ENCODE peak calls at places on chromosome X, in five cellular contexts. One of them, this sample, is unnamed.
A peak's percentile ranks its signal among the peaks of the same experiment; 100 is the strongest.

GRCh38 chrX:40922307-40922706 is 162.9 kb upstream of the USP9X start:
- DNase-seq in HCEC 1CT: peak; percentile 55
- DNase-seq in WTC11: peak; percentile 13
- DNase-seq in A549: peak; percentile 63
- DNase-seq in ACHN: peak; percentile 11
- DNase-seq in this sample: peak; percentile 88

GRCh38 chrX:134470013-134470412 is 10.0 kb downstream of the HPRT1 start:
- DNase-seq in HCEC 1CT: no peak
- DNase-seq in WTC11: no peak
- DNase-seq in A549: no peak
- DNase-seq in ACHN: no peak
- DNase-seq in this sample: no peak

GRCh38 chrX:48522291-48522690 is 683 bp downstream of the EBP start:
- DNase-seq in HCEC 1CT: no peak
- DNase-seq in WTC11: no peak
- DNase-seq in A549: no peak
- DNase-seq in ACHN: no peak
- DNase-seq in this sample: no peak

GRCh38 chrX:132704769-132705168 is 215.9 kb upstream of the MBNL3 start:
- DNase-seq in HCEC 1CT: no peak
- DNase-seq in WTC11: no peak
- DNase-seq in A549: no peak
- DNase-seq in ACHN: no peak
- DNase-seq in this sample: peak; percentile 30

GRCh38 chrX:79572566-79572965 is 205.4 kb upstream of the ITM2A start:
- DNase-seq in HCEC 1CT: no peak
- DNase-seq in WTC11: no peak
- DNase-seq in A549: no peak
- DNase-seq in ACHN: no peak
- DNase-seq in this sample: no peak

GRCh38 chrX:39112143-39112542 is 310.9 kb downstream of the MID1IP1 start:
- DNase-seq in HCEC 1CT: no peak
- DNase-seq in WTC11: no peak
- DNase-seq in A549: no peak
- DNase-seq in ACHN: no peak
- DNase-seq in this sample: no peak

GRCh38 chrX:39755152-39756032 is 342.4 kb downstream of the BCOR start:
- DNase-seq in HCEC 1CT: peak; percentile 84
- DNase-seq in WTC11: no peak
- DNase-seq in A549: peak; percentile 97
- DNase-seq in ACHN: peak; percentile 85
- DNase-seq in this sample: no peak

GRCh38 chrX:135410861-135411627 is 10.7 kb upstream of the SMIM10L2A start:
- DNase-seq in HCEC 1CT: no peak
- DNase-seq in WTC11: no peak
- DNase-seq in A549: no peak
- DNase-seq in ACHN: no peak
- DNase-seq in this sample: no peak

GRCh38 chrX:130628522-130628921 is 226.7 kb downstream of the RBMX2 start:
- DNase-seq in HCEC 1CT: no peak
- DNase-seq in WTC11: no peak
- DNase-seq in A549: no peak
- DNase-seq in ACHN: no peak
- DNase-seq in this sample: peak; percentile 37

GRCh38 chrX:139077303-139078131 is 366.0 kb upstream of the FGF13 start:
- DNase-seq in HCEC 1CT: peak; percentile 83
- DNase-seq in WTC11: no peak
- DNase-seq in A549: peak; percentile 2
- DNase-seq in ACHN: no peak
- DNase-seq in this sample: no peak

GRCh38 chrX:47234583-47234982 is 1.8 kb downstream of the USP11 start:
- DNase-seq in HCEC 1CT: peak; percentile 10
- DNase-seq in WTC11: no peak
- DNase-seq in A549: no peak
- DNase-seq in ACHN: no peak
- DNase-seq in this sample: no peak

GRCh38 chrX:24204331-24204730 is 54.8 kb downstream of the ZFX start:
- DNase-seq in HCEC 1CT: peak; percentile 62
- DNase-seq in WTC11: no peak
- DNase-seq in A549: no peak
- DNase-seq in ACHN: no peak
- DNase-seq in this sample: no peak

GRCh38 chrX:17377047-17377692 is 2.2 kb downstream of the NHS start:
- DNase-seq in HCEC 1CT: peak; percentile 36
- DNase-seq in WTC11: peak; percentile 45
- DNase-seq in A549: peak; percentile 86
- DNase-seq in ACHN: peak; percentile 73
- DNase-seq in this sample: peak; percentile 60

GRCh38 chrX:15723887-15724517 is 14.1 kb upstream of the CA5B start:
- DNase-seq in HCEC 1CT: no peak
- DNase-seq in WTC11: no peak
- DNase-seq in A549: no peak
- DNase-seq in ACHN: no peak
- DNase-seq in this sample: no peak

GRCh38 chrX:145630081-145630480 is 187.5 kb upstream of the SLITRK2 start:
- DNase-seq in HCEC 1CT: no peak
- DNase-seq in WTC11: no peak
- DNase-seq in A549: no peak
- DNase-seq in ACHN: no peak
- DNase-seq in this sample: no peak

GRCh38 chrX:132401935-132402334 is 86.9 kb downstream of the MBNL3 start:
- DNase-seq in HCEC 1CT: no peak
- DNase-seq in WTC11: no peak
- DNase-seq in A549: no peak
- DNase-seq in ACHN: no peak
- DNase-seq in this sample: no peak

GRCh38 chrX:131332331-131332730 is 43.2 kb upstream of the IGSF1 start:
- DNase-seq in HCEC 1CT: no peak
- DNase-seq in WTC11: no peak
- DNase-seq in A549: no peak
- DNase-seq in ACHN: no peak
- DNase-seq in this sample: no peak

GRCh38 chrX:111131572-111131971 is 35.6 kb downstream of the PAK3 start:
- DNase-seq in HCEC 1CT: no peak
- DNase-seq in WTC11: no peak
- DNase-seq in A549: no peak
- DNase-seq in ACHN: no peak
- DNase-seq in this sample: no peak

This sample was measured in GM23338.